ENCODE peak calls at places on chromosomes 13 and 19, in nine cellular contexts. O is NCI-H345; V is naive thymus-derived CD4-positive, alpha-beta T cell; W is endothelial cell; S is pancreas; X is esophagus squamous epithelium; E is caudate nucleus; R is Kasumi-1; Z is activated T-helper 1 cell treated with anti-CD3 and anti-CD28 coated beads, Interleukin-12 subunit alpha, Interleukin-12 subunit beta, Interleukin-2, Interleukin-4 antibody, amounts not matched to agents 30 ng/mL and 10 ng/mL and 1 ng/mL, durations not matched to agents 14 hours and 24 hours and 36 hours. G is an unnamed sample.

GRCh38 chr19:47541507-47541906 is 26.6 kb upstream of the NAPA start:
- DNase-seq in O (no peak), V (peak; percentile 59), W (no peak), S (no peak), X (no peak), E (no peak), R (no peak), Z (no peak), G (no peak)

GRCh38 chr13:40063743-40064142 is 408.3 kb downstream of the COG6 start:
- DNase-seq in O (no peak), V (no peak), W (no peak), S (peak; percentile 57), X (no peak), E (no peak), R (no peak), Z (no peak), G (no peak)

GRCh38 chr13:30047154-30047874 is 196.9 kb upstream of the UBL3 start:
- DNase-seq in O (no peak), V (no peak), W (no peak), S (no peak), X (no peak), E (no peak), R (no peak), Z (no peak), G (no peak)

GRCh38 chr13:28248080-28248479 is 109.7 kb downstream of the PAN3 start:
- DNase-seq in O (no peak), V (no peak), W (no peak), S (no peak), X (no peak), E (no peak), R (no peak), Z (no peak), G (no peak)

GRCh38 chr13:35838356-35838755 is 292.8 kb downstream of the DCLK1 start:
- DNase-seq in O (no peak), V (no peak), W (no peak), S (no peak), X (no peak), E (no peak), R (no peak), Z (no peak), G (no peak)

GRCh38 chr13:109152941-109153340 is 523.5 kb downstream of the MYO16 start:
- DNase-seq in O (no peak), V (no peak), W (no peak), S (no peak), X (no peak), E (no peak), R (no peak), Z (no peak), G (no peak)

GRCh38 chr13:45518525-45519235 is 53.9 kb downstream of the COG3 start:
- DNase-seq in O (no peak), V (no peak), W (no peak), S (no peak), X (no peak), E (no peak), R (no peak), Z (no peak), G (no peak)

GRCh38 chr13:99256709-99257108 is 1.5 kb downstream of the GPR18 start:
- DNase-seq in O (no peak), V (no peak), W (no peak), S (no peak), X (no peak), E (no peak), R (no peak), Z (no peak), G (no peak)

GRCh38 chr13:32426981-32427851 is 714 bp downstream of the N4BP2L1 start:
- DNase-seq in O (peak; percentile 36), V (peak; percentile 65), W (peak; percentile 48), S (peak; percentile 61), X (no peak), E (peak; percentile 63), R (peak; percentile 18), Z (peak; percentile 40), G (peak; percentile 50)

GRCh38 chr13:50990540-50991506 is 81.2 kb downstream of the RNASEH2B start:
- DNase-seq in O (peak; percentile 66), V (no peak), W (no peak), S (no peak), X (no peak), E (peak; percentile 22), R (no peak), Z (no peak), G (peak; percentile 22)

GRCh38 chr19:6227941-6228325 is 51.8 kb downstream of the MLLT1 start:
- DNase-seq in O (no peak), V (no peak), W (no peak), S (no peak), X (no peak), E (no peak), R (no peak), Z (no peak), G (no peak)

GRCh38 chr13:40585911-40586471 is 80.5 kb downstream of the FOXO1 start:
- DNase-seq in O (no peak), V (no peak), W (no peak), S (no peak), X (no peak), E (no peak), R (peak; percentile 29), Z (no peak), G (no peak)

GRCh38 chr13:59570204-59570603 is 593.5 kb downstream of the DIAPH3 start:
- DNase-seq in O (no peak), V (no peak), W (no peak), S (no peak), X (no peak), E (no peak), R (no peak), Z (no peak), G (no peak)

GRCh38 chr19:52734340-52734892 is 428 bp downstream of the ZNF611 start:
- DNase-seq in O (no peak), V (no peak), W (peak; percentile 27), S (no peak), X (no peak), E (peak; percentile 46), R (no peak), Z (no peak), G (peak; percentile 24)

GRCh38 chr19:17020823-17021222 is 5.8 kb downstream of the CPAMD8 start:
- DNase-seq in O (no peak), V (no peak), W (no peak), S (no peak), X (no peak), E (no peak), R (no peak), Z (no peak), G (peak; percentile 42)

GRCh38 chr13:31200636-31200970 is 828 bp downstream of the B3GLCT start:
- DNase-seq in O (peak; percentile 35), V (no peak), W (peak; percentile 63), S (peak; percentile 55), X (no peak), E (peak; percentile 42), R (peak; percentile 3), Z (no peak), G (peak; percentile 76)

GRCh38 chr19:792361-792885 is 4.8 kb upstream of the PTBP1 start:
- DNase-seq in O (no peak), V (no peak), W (no peak), S (no peak), X (no peak), E (no peak), R (no peak), Z (no peak), G (no peak)

GRCh38 chr19:54470991-54471782 is 1.9 kb downstream of the CDC42EP5 start:
- DNase-seq in O (no peak), V (no peak), W (no peak), S (peak; percentile 63), X (no peak), E (peak; percentile 67), R (no peak), Z (no peak), G (no peak)

GRCh38 chr19:29526730-29527499 is 1.1 kb downstream of the VSTM2B start:
- DNase-seq in O (peak; percentile 69), V (no peak), W (peak; percentile 18), S (no peak), X (no peak), E (peak; percentile 76), R (no peak), Z (no peak), G (no peak)

GRCh38 chr13:76383671-76384461 is 502.3 kb downstream of the KCTD12 start:
- DNase-seq in O (peak; percentile 6), V (no peak), W (no peak), S (no peak), X (no peak), E (no peak), R (peak; percentile 64), Z (no peak), G (no peak)

GRCh38 chr19:21586341-21587116 is 81.1 kb downstream of the ZNF429 start:
- DNase-seq in O (no peak), V (peak; percentile 11), W (peak; percentile 14), S (peak; percentile 58), X (no peak), E (no peak), R (no peak), Z (no peak), G (no peak)

GRCh38 chr13:50323440-50324070 is 308.3 kb downstream of the KCNRG start:
- DNase-seq in O (no peak), V (no peak), W (no peak), S (no peak), X (no peak), E (no peak), R (no peak), Z (no peak), G (no peak)

GRCh38 chr19:2186071-2186846 is 22.5 kb downstream of the DOT1L start:
- DNase-seq in O (no peak), V (no peak), W (no peak), S (peak; percentile 34), X (no peak), E (no peak), R (no peak), Z (no peak), G (no peak)

GRCh38 chr19:19627442-19627715 is 641 bp downstream of the LPAR2 start:
- DNase-seq in O (no peak), V (no peak), W (no peak), S (no peak), X (no peak), E (no peak), R (no peak), Z (no peak), G (no peak)

GRCh38 chr13:42992585-42993122 is 613 bp upstream of the EPSTI1 start:
- DNase-seq in O (no peak), V (peak; percentile 73), W (no peak), S (no peak), X (no peak), E (no peak), R (no peak), Z (peak; percentile 11), G (no peak)

GRCh38 chr19:50378863-50379236 is 2.6 kb downstream of the NR1H2 start:
- DNase-seq in O (no peak), V (no peak), W (no peak), S (peak; percentile 21), X (no peak), E (no peak), R (no peak), Z (no peak), G (no peak)

G was measured in BE2C.